ENCODE peak calls at places on chromosome 3, in seven cellular contexts. S is activated B cell treated with CpG ODN at 0.5 μM for 24 hours, Y is endothelial cell, K is lower lobe of right lung, H is RWPE1, Q is breast epithelium, P is spleen. V is an unnamed sample.

GRCh38 chr3:72380193-72380592 is 468.1 kb downstream of the SHQ1 start:
- DNase-seq in S (no peak), Y (no peak), K (no peak), H (peak), Q (no peak), P (no peak), V (no peak)

GRCh38 chr3:197317250-197317963 is 19.0 kb upstream of the DLG1 start:
- DNase-seq in S (no peak), Y (no peak), K (no peak), H (peak), Q (no peak), P (no peak), V (no peak)

GRCh38 chr3:70833510-70833835 is 521.0 kb upstream of the MDFIC2 start:
- DNase-seq in S (no peak), Y (no peak), K (no peak), H (no peak), Q (no peak), P (no peak), V (no peak)

GRCh38 chr3:165259518-165260193 is 63.5 kb upstream of the SLITRK3 start:
- DNase-seq in S (no peak), Y (no peak), K (no peak), H (peak), Q (no peak), P (no peak), V (no peak)

GRCh38 chr3:190036631-190037030 is 84.1 kb downstream of the P3H2 start:
- DNase-seq in S (no peak), Y (no peak), K (no peak), H (no peak), Q (no peak), P (no peak), V (no peak)

GRCh38 chr3:127817331-127817821 is 4.9 kb downstream of the MGLL start:
- DNase-seq in S (no peak), Y (no peak), K (no peak), H (peak), Q (no peak), P (no peak), V (no peak)

GRCh38 chr3:76943058-76943457 is 96.8 kb upstream of the ROBO2 start:
- DNase-seq in S (no peak), Y (no peak), K (no peak), H (no peak), Q (no peak), P (no peak), V (no peak)

GRCh38 chr3:35524851-35525250 is 114.5 kb upstream of the ARPP21 start:
- DNase-seq in S (no peak), Y (no peak), K (no peak), H (no peak), Q (no peak), P (no peak), V (no peak)

GRCh38 chr3:179146911-179147570 is 1.1 kb upstream of the PIK3CA start:
- DNase-seq in S (no peak), Y (peak), K (no peak), H (peak), Q (no peak), P (no peak), V (peak)

GRCh38 chr3:31167666-31168065 is 273.2 kb upstream of the GADL1 start:
- DNase-seq in S (no peak), Y (no peak), K (no peak), H (no peak), Q (no peak), P (no peak), V (no peak)

GRCh38 chr3:133547432-133548041 is 25.9 kb upstream of the CDV3 start:
- DNase-seq in S (no peak), Y (no peak), K (peak), H (no peak), Q (no peak), P (no peak), V (no peak)

GRCh38 chr3:77147836-77148578 is 108.1 kb downstream of the ROBO2 start:
- DNase-seq in S (no peak), Y (no peak), K (no peak), H (no peak), Q (no peak), P (no peak), V (no peak)

GRCh38 chr3:157859541-157859940 is 246.7 kb downstream of the SHOX2 start:
- DNase-seq in S (no peak), Y (no peak), K (no peak), H (no peak), Q (no peak), P (no peak), V (no peak)

GRCh38 chr3:107676469-107677309 is 153.9 kb downstream of the BBX start:
- DNase-seq in S (no peak), Y (no peak), K (no peak), H (peak), Q (no peak), P (no peak), V (no peak)

GRCh38 chr3:88203537-88204143 is 53.9 kb downstream of the C3orf38 start:
- DNase-seq in S (peak), Y (peak), K (no peak), H (peak), Q (peak), P (no peak), V (peak)

GRCh38 chr3:122080188-122080587 is 25.0 kb downstream of the CD86 start:
- DNase-seq in S (no peak), Y (no peak), K (no peak), H (no peak), Q (no peak), P (no peak), V (no peak)

GRCh38 chr3:136464502-136464901 is 214.4 kb downstream of the PCCB start:
- DNase-seq in S (no peak), Y (no peak), K (no peak), H (peak), Q (no peak), P (no peak), V (no peak)

GRCh38 chr3:146326875-146327543 is 76.1 kb upstream of the PLSCR4 start:
- DNase-seq in S (no peak), Y (no peak), K (no peak), H (peak), Q (no peak), P (no peak), V (peak)

GRCh38 chr3:138338816-138339215 is 9.2 kb upstream of the NME9 start:
- DNase-seq in S (no peak), Y (no peak), K (no peak), H (no peak), Q (no peak), P (no peak), V (no peak)

GRCh38 chr3:194019766-194020165 is 116.2 kb upstream of the HES1 start:
- DNase-seq in S (no peak), Y (no peak), K (no peak), H (no peak), Q (no peak), P (no peak), V (no peak)

GRCh38 chr3:167100651-167101050 is 279.4 kb downstream of the ZBBX start:
- DNase-seq in S (no peak), Y (no peak), K (no peak), H (no peak), Q (no peak), P (no peak), V (no peak)

GRCh38 chr3:104628185-104628789 is 738.4 kb upstream of the ALCAM start:
- DNase-seq in S (no peak), Y (no peak), K (no peak), H (peak), Q (no peak), P (no peak), V (peak)

GRCh38 chr3:53046171-53047170 is 598 bp upstream of the SFMBT1 start:
- DNase-seq in S (peak), Y (peak), K (peak), H (peak), Q (peak), P (peak), V (peak)

GRCh38 chr3:132911741-132912415 is 126.3 kb upstream of the TMEM108 start:
- DNase-seq in S (no peak), Y (no peak), K (no peak), H (no peak), Q (no peak), P (no peak), V (no peak)

GRCh38 chr3:12501360-12502020 is 17.2 kb downstream of the TSEN2 start:
- DNase-seq in S (no peak), Y (no peak), K (no peak), H (no peak), Q (no peak), P (no peak), V (no peak)

GRCh38 chr3:117483839-117484238 is 774.3 kb downstream of the TUSC7 start:
- DNase-seq in S (no peak), Y (no peak), K (no peak), H (no peak), Q (no peak), P (no peak), V (no peak)

GRCh38 chr3:45554001-45554691 is 40.4 kb upstream of the LIMD1 start:
- DNase-seq in S (no peak), Y (no peak), K (no peak), H (no peak), Q (no peak), P (peak), V (peak)

GRCh38 chr3:37118163-37118562 is 56.2 kb downstream of the LRRFIP2 start:
- DNase-seq in S (no peak), Y (no peak), K (no peak), H (no peak), Q (no peak), P (no peak), V (no peak)

GRCh38 chr3:132279030-132279429 is 38.2 kb upstream of the ACP3 start:
- DNase-seq in S (no peak), Y (no peak), K (no peak), H (no peak), Q (no peak), P (no peak), V (no peak)

GRCh38 chr3:8629151-8630021 is 15.2 kb downstream of the SSUH2 start:
- DNase-seq in S (no peak), Y (no peak), K (peak), H (peak), Q (peak), P (no peak), V (peak)

GRCh38 chr3:109532257-109533216 is 195.2 kb upstream of the DPPA4 start:
- DNase-seq in S (no peak), Y (peak), K (no peak), H (no peak), Q (no peak), P (no peak), V (no peak)

GRCh38 chr3:196726788-196727675 is 12.6 kb upstream of the PAK2 start:
- DNase-seq in S (no peak), Y (no peak), K (no peak), H (peak), Q (no peak), P (no peak), V (peak)

DNA sequence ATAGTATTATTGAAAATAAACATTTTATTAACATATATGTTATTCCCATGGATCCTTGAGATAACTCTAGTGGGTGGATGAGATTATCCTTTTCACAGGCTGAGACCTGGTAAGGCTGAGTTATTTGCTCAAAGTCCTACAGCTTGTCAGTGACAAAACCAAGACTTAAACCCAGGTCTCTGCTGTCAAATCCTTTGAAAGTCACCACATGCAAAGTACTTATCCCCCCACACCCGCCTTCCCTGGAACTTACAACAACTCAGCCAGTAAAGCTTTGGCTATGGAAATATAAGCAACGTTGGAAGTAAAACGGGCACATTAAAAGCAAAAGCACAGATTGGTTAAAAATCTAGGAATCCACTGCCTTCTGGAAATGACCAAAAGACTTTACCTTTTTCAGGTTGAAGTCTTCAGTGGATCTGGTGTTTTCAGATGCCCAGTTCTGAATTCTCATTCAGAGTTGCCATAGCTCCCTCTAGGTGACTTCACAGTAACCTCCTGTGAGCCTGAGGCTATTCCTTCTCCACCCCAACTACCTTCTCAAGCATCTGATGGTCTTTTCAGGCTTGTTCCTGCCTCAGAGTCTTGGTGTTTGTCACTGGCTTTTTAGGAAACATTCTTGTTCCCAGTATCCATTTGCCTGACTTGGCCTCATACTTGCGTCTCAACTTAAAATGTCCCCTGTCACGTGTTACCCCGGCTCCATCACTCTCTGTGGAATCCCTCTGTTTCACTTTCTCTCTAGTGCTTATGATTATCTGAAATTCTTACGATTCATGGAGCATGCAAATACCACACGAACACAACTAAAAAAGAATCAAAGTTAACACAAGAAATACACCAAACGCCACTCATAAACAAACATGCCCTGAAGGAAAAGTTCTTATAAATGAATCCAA is 131.2 kb downstream of the MAGI1 start:
- DNase-seq in S (no peak), Y (no peak), K (no peak), H (no peak), Q (no peak), P (no peak), V (no peak)
- TF ChIP-seq CTCF in S (no peak), Y (no peak), K (no peak), H (no peak), Q (no peak), P (no peak), V (no peak)

DNA sequence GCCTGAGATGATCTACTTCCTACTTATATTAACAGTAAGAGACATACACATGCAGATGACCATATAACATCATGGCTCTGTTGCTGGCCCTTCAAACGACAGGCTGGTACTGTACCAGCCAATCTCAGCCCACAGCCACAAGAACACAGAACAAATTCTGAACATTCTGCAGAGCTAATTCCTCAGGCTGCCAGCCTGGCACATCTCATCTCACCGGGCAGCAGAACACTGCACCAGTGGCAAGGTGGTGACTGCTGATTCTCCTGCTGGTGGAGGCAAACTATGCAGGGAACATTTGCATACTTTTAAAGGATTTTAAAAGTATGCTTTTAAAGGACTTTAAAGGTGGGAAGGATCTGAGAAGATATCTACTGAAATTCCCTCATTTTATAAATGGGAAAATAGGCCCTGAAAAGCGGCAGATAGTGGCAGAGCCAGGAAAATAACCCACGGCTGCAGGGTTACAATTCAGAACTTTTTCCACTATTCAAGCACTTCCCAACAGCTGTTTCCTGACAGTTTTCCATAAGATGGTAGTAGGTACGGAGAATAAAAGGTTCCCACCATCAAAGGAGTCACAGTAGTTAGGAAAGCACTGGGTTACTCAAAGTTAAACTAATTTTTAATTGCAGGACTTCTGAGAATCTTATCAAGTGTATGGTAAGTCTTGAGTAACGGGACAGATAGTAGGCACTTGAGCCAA is 37.3 kb downstream of the SUMF1 start:
- DNase-seq in S (no peak), Y (no peak), K (no peak), H (no peak), Q (no peak), P (no peak), V (no peak)
- TF ChIP-seq CTCF in S (no peak), Y (no peak), K (no peak), H (no peak), Q (no peak), P (no peak), V (no peak)

GRCh38 chr3:58183221-58183620 is 27.6 kb downstream of the DNASE1L3 start:
- DNase-seq in S (no peak), Y (no peak), K (no peak), H (no peak), Q (no peak), P (peak), V (no peak)

GRCh38 chr3:58188173-58188564 is 22.6 kb downstream of the DNASE1L3 start:
- DNase-seq in S (no peak), Y (no peak), K (no peak), H (peak), Q (no peak), P (peak), V (no peak)

GRCh38 chr3:58183891-58184290 is 26.9 kb downstream of the DNASE1L3 start:
- DNase-seq in S (no peak), Y (no peak), K (no peak), H (no peak), Q (no peak), P (peak), V (no peak)

GRCh38 chr3:58184309-58184981 is 26.3 kb downstream of the DNASE1L3 start:
- DNase-seq in S (no peak), Y (no peak), K (no peak), H (no peak), Q (no peak), P (peak), V (no peak)

GRCh38 chr3:58184982-58185360 is 25.8 kb downstream of the DNASE1L3 start:
- DNase-seq in S (no peak), Y (no peak), K (no peak), H (no peak), Q (no peak), P (peak), V (no peak)
- TF ChIP-seq CTCF in S (no peak), Y (no peak), K (no peak), H (no peak), Q (no peak), P (no peak), V (no peak)

GRCh38 chr3:174219738-174220137 is 639.4 kb upstream of the NAALADL2 start:
- DNase-seq in S (no peak), Y (no peak), K (no peak), H (no peak), Q (no peak), P (no peak), V (no peak)

GRCh38 chr3:174216019-174216418 is 643.1 kb upstream of the NAALADL2 start:
- DNase-seq in S (no peak), Y (no peak), K (no peak), H (no peak), Q (no peak), P (no peak), V (no peak)

GRCh38 chr3:174216948-174217718 is 642.0 kb upstream of the NAALADL2 start:
- DNase-seq in S (no peak), Y (no peak), K (no peak), H (no peak), Q (no peak), P (no peak), V (no peak)

GRCh38 chr3:174215426-174215825 is 643.7 kb upstream of the NAALADL2 start:
- DNase-seq in S (no peak), Y (no peak), K (no peak), H (no peak), Q (no peak), P (no peak), V (no peak)

GRCh38 chr3:174218011-174218410 is 641.1 kb upstream of the NAALADL2 start:
- DNase-seq in S (no peak), Y (no peak), K (no peak), H (no peak), Q (no peak), P (no peak), V (no peak)
- TF ChIP-seq CTCF in S (no peak), Y (no peak), K (no peak), H (no peak), Q (no peak), P (no peak), V (no peak)

DNA sequence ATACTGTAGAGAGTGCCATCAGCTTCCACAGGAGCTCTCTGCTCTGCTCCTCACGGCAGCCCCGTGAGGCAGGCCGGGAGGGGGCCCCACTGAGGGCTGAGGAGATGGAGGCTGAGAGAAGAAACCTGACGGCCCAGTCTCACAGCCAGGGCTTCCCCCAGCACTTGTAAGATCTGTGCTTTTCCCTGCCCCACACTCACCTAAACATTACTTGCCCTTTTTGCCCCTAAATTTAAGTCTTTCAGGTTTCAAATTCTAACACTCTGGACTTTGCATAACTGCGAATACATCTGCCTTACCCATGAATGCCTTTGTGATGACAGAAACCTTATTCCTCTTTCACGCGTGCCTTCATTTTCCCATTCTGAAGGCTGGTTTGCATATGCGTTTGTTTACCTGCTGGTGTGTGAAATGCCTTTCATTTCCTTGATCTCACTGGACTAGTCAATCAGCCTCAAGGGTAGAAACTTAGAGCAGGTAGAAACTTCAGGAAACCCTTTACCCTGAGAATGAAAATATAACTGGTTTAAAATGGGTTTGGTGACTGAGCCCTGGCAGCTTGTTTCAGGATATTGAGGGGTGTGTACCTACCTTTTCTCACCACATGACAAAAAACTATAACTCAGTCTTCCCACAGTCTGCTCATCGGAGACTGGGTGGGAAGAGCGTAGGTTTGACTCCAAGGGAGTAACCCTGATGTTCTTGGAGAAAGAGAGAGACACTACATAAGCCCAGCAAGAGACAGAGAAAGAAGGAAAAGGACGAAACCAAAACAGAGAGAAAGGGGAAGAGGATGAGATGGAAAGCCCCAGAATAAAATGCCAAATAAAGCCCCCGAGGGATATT is 20.1 kb downstream of the SLC12A8 start:
- DNase-seq in S (no peak), Y (peak), K (no peak), H (no peak), Q (no peak), P (no peak), V (peak)
- TF ChIP-seq CTCF in S (no peak), Y (no peak), K (no peak), H (no peak), Q (no peak), P (no peak), V (peak)

GRCh38 chr3:50617096-50617791 is at the start of gene MAPKAPK3:
- DNase-seq in S (peak), Y (no peak), K (no peak), H (no peak), Q (no peak), P (peak), V (no peak)
- TF ChIP-seq CTCF in S (no peak), Y (no peak), K (no peak), H (no peak), Q (no peak), P (no peak), V (no peak)

DNA sequence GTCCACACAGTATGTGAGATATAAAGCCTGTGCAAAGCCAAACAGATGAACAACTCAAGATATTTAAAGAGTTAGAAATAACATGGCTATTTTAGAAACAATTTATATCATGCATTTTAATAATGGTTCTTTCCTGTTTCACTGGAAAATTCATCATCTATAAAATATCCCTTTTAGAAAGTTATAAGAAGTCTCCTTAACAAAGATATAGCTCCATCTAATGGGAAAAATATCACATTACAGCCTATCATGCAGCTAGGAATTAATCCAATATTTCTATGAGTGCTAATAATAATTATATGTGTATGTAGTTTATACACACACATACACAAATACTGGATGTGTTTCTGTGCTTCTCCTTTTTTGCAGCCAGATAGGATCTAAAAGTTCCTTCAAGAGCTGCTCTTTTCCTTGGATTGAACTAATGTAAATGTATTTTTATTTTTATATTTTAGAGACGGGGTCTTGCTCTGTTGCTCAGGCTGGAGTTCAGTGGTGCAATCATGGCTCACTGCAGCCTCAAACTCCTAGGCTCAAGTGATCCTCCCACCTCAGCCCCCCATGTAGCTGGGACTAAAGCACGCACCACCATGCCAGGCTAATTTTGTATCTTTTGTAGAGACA is 21.6 kb downstream of the RPL22L1 start:
- DNase-seq in S (no peak), Y (no peak), K (no peak), H (peak), Q (no peak), P (no peak), V (peak)
- TF ChIP-seq CTCF in S (no peak), Y (peak), K (peak), H (peak), Q (no peak), P (peak), V (no peak)

V was measured in GM13976.